ENCODE peak calls at places on chromosomes 6 and 20, in five cellular contexts. One of them, this sample, is unnamed.
A peak's percentile ranks its signal among the peaks of the same experiment; 100 is the strongest.

GRCh38 chr6:73652637-73653570 is 888 bp downstream of the SLC17A5 start:
- DNase-seq in T-helper 9 cell: peak; percentile 49
- DNase-seq in ELF-1: peak; percentile 85
- DNase-seq in COR-L47: peak; percentile 67
- DNase-seq in NCI-H1092 treated with DMSO at 0.1 percent for 48 hours: peak; percentile 54
- DNase-seq in this sample: peak; percentile 80

GRCh38 chr6:56143796-56144195 is 103.6 kb downstream of the COL21A1 start:
- DNase-seq in T-helper 9 cell: no peak
- DNase-seq in ELF-1: no peak
- DNase-seq in COR-L47: no peak
- DNase-seq in NCI-H1092 treated with DMSO at 0.1 percent for 48 hours: no peak
- DNase-seq in this sample: no peak

GRCh38 chr6:45504947-45505346 is 127.2 kb upstream of the SUPT3H start:
- DNase-seq in T-helper 9 cell: no peak
- DNase-seq in ELF-1: peak; percentile 72
- DNase-seq in COR-L47: peak; percentile 7
- DNase-seq in NCI-H1092 treated with DMSO at 0.1 percent for 48 hours: no peak
- DNase-seq in this sample: peak; percentile 76

GRCh38 chr20:46559685-46560440 is 9.4 kb upstream of the OCSTAMP start:
- DNase-seq in T-helper 9 cell: no peak
- DNase-seq in ELF-1: no peak
- DNase-seq in COR-L47: no peak
- DNase-seq in NCI-H1092 treated with DMSO at 0.1 percent for 48 hours: peak; percentile 59
- DNase-seq in this sample: no peak

GRCh38 chr20:17571153-17571527 is 1.3 kb downstream of the DSTN start:
- DNase-seq in T-helper 9 cell: no peak
- DNase-seq in ELF-1: no peak
- DNase-seq in COR-L47: no peak
- DNase-seq in NCI-H1092 treated with DMSO at 0.1 percent for 48 hours: no peak
- DNase-seq in this sample: no peak

GRCh38 chr6:5846335-5846734 is 160.4 kb downstream of the NRN1 start:
- DNase-seq in T-helper 9 cell: no peak
- DNase-seq in ELF-1: no peak
- DNase-seq in COR-L47: no peak
- DNase-seq in NCI-H1092 treated with DMSO at 0.1 percent for 48 hours: no peak
- DNase-seq in this sample: no peak

GRCh38 chr6:143941852-143942627 is 66.0 kb downstream of the PLAGL1 start:
- DNase-seq in T-helper 9 cell: peak; percentile 33
- DNase-seq in ELF-1: peak; percentile 87
- DNase-seq in COR-L47: peak; percentile 41
- DNase-seq in NCI-H1092 treated with DMSO at 0.1 percent for 48 hours: peak; percentile 16
- DNase-seq in this sample: peak; percentile 82

GRCh38 chr6:116511424-116512131 is at the start of gene CALHM5:
- DNase-seq in T-helper 9 cell: no peak
- DNase-seq in ELF-1: peak; percentile 59
- DNase-seq in COR-L47: no peak
- DNase-seq in NCI-H1092 treated with DMSO at 0.1 percent for 48 hours: no peak
- DNase-seq in this sample: peak; percentile 37

GRCh38 chr20:57653910-57654309 is 33.7 kb upstream of the ZBP1 start:
- DNase-seq in T-helper 9 cell: no peak
- DNase-seq in ELF-1: no peak
- DNase-seq in COR-L47: no peak
- DNase-seq in NCI-H1092 treated with DMSO at 0.1 percent for 48 hours: no peak
- DNase-seq in this sample: no peak

GRCh38 chr6:41503841-41504525 is 42.2 kb upstream of the FOXP4 start:
- DNase-seq in T-helper 9 cell: no peak
- DNase-seq in ELF-1: peak; percentile 73
- DNase-seq in COR-L47: no peak
- DNase-seq in NCI-H1092 treated with DMSO at 0.1 percent for 48 hours: peak; percentile 15
- DNase-seq in this sample: peak; percentile 64